ENCODE peak calls at places on chromosome 21, in seven cellular contexts. X, Q, N, Z, F, C and J are unnamed samples. For H3K9me3, the result is how much of the 10 kb centered on the place peaks cover.

GRCh38 chr21:17848228-17848627 is 29.1 kb upstream of the C21orf91 start:
- DNase-seq in F (no peak), C (no peak), X (peak), Q (no peak), Z (peak), N (peak), J (peak)

GRCh38 chr21:43308101-43308500 is 118.8 kb downstream of the SIK1 start:
- DNase-seq in F (no peak), X (peak), C (no peak), Q (no peak), Z (peak), N (no peak), J (no peak)

GRCh38 chr21:14911351-14911750 is 153.4 kb downstream of the NRIP1 start:
- DNase-seq in C (no peak), N (no peak), Z (no peak), X (no peak), F (no peak), Q (no peak), J (no peak)

GRCh38 chr21:15894596-15894995 is 164.8 kb downstream of the USP25 start:
- DNase-seq in X (no peak), F (no peak), N (peak), C (no peak), Z (no peak), Q (no peak), J (peak)

GRCh38 chr21:43362306-43362927 is 64.5 kb downstream of the SIK1 start:
- DNase-seq in Z (peak), X (peak), Q (peak), N (peak), F (peak), C (no peak), J (peak)

GRCh38 chr21:39384674-39385298 is 35.9 kb upstream of the HMGN1 start:
- DNase-seq in C (no peak), F (no peak), Q (no peak), Z (no peak), X (no peak), N (no peak), J (no peak)

GRCh38 chr21:31497939-31498338 is 153.9 kb upstream of the TIAM1 start:
- DNase-seq in N (no peak), X (no peak), Z (no peak), C (no peak), Q (no peak), F (no peak), J (no peak)

GRCh38 chr21:39258207-39258606 is 55.2 kb downstream of the BRWD1 start:
- DNase-seq in X (no peak), F (no peak), C (no peak), N (no peak), Q (no peak), Z (no peak), J (no peak)

GRCh38 chr21:36709030-36709867 is 10.3 kb downstream of the SIM2 start:
- DNase-seq in X (no peak), F (no peak), C (no peak), N (no peak), Q (no peak), Z (peak), J (no peak)

GRCh38 chr21:14686466-14687276 is 140.6 kb upstream of the SAMSN1 start:
- DNase-seq in F (no peak), Q (no peak), N (no peak), Z (no peak), C (no peak), X (no peak), J (no peak)

GRCh38 chr21:33070921-33071877 is 1.3 kb downstream of the OLIG1 start:
- DNase-seq in X (no peak), Z (no peak), N (peak), F (no peak), Q (no peak), C (no peak), J (no peak)

GRCh38 chr21:33069243-33069642 is 698 bp upstream of the OLIG1 start:
- DNase-seq in Z (no peak), N (no peak), C (no peak), Q (no peak), F (no peak), X (no peak), J (no peak)

GRCh38 chr21:33069645-33069993 is 322 bp upstream of the OLIG1 start:
- DNase-seq in C (no peak), Q (no peak), N (no peak), F (no peak), Z (no peak), X (no peak), J (no peak)

GRCh38 chr21:33071878-33072306 is 2.0 kb downstream of the OLIG1 start:
- DNase-seq in C (no peak), Q (no peak), Z (no peak), F (no peak), N (peak), X (no peak), J (no peak)

DNA sequence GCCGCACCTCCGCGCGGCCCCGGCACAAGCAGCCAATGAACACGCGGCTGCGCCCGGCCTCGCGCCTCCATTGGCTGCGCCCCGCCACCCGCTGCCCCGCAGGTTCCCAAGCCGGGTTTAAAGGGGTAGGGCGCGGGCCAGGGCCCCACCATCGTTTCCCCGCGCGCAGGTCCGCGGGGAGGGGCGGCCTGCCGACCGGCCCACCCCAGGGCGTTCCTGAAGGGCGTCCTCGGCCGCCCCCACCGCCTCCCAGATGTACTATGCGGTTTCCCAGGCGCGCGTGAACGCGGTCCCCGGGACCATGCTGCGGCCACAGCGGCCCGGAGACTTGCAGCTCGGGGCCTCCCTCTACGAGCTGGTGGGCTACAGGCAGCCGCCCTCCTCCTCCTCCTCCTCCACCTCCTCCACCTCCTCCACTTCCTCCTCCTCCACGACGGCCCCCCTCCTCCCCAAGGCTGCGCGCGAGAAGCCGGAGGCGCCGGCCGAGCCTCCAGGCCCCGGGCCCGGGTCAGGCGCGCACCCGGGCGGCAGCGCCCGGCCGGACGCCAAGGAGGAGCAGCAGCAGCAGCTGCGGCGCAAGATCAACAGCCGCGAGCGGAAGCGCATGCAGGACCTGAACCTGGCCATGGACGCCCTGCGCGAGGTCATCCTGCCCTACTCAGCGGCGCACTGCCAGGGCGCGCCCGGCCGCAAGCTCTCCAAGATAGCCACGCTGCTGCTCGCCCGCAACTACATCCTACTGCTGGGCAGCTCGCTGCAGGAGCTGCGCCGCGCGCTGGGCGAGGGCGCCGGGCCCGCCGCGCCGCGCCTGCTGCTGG is at the start of gene OLIG1:
- DNase-seq in Q (no peak), X (peak), C (peak), N (peak), Z (no peak), F (peak), J (peak)
- H3K4me3 ChIP-seq in Q (no peak), X (peak), C (peak), N (peak), Z (no peak), F (peak), J (peak)

DNA sequence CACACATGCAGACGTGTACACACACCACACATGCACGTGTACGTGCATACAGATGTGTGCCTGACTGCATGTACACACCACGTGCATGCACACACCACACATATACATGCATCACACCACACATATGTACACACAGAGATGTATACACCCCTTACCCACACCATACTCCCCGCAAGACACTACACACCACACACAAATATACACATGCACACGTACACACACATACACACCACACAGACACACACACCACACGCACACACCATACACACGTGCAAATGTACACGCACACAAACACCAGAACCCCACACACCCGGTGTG is 9.7 kb downstream of the ITGB2 start:
- DNase-seq in F (no peak), Q (no peak), N (no peak), X (no peak), Z (no peak), C (no peak), J (no peak)
- H3K27ac ChIP-seq in F (no peak), Q (peak), N (no peak), X (peak), Z (no peak), C (no peak), J (peak)

DNA sequence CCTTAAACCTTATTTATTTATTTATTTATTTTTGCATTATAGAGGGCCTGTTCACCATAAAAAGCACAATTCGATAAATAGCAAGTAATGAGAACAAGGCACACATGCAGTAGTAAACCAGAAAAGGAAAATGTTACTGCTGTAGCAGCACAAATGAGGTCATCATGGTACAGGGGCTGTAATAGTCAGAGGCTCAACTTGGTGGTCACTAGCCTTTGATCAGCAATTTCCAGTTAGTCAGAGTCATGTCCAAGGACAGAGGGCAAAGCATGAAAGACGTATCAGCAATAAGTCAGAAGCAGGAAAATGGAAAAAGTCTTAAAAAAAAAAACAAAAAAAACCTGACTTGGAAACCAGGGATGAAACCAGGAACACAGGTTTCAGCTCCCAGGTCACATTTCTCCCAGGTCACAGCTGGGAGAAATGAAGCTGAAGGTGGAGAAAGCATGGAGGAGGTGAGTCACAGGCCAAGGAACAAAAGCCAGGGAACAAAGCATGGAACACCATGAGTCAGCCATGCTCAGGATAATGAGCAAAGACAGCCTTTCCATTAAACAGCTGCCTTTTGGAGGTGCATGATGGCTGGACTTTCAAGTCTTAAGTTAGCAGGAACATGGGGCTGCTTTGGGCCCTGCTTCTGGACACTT is 556.3 kb downstream of the LTN1 start:
- DNase-seq in N (peak), Q (no peak), F (no peak), X (no peak), C (no peak), Z (no peak), J (peak)
- H3K9me3 ChIP-seq in N (under half), Q (under half), F (under half), X (under half), C (under half), Z (under half), J (under half)

DNA sequence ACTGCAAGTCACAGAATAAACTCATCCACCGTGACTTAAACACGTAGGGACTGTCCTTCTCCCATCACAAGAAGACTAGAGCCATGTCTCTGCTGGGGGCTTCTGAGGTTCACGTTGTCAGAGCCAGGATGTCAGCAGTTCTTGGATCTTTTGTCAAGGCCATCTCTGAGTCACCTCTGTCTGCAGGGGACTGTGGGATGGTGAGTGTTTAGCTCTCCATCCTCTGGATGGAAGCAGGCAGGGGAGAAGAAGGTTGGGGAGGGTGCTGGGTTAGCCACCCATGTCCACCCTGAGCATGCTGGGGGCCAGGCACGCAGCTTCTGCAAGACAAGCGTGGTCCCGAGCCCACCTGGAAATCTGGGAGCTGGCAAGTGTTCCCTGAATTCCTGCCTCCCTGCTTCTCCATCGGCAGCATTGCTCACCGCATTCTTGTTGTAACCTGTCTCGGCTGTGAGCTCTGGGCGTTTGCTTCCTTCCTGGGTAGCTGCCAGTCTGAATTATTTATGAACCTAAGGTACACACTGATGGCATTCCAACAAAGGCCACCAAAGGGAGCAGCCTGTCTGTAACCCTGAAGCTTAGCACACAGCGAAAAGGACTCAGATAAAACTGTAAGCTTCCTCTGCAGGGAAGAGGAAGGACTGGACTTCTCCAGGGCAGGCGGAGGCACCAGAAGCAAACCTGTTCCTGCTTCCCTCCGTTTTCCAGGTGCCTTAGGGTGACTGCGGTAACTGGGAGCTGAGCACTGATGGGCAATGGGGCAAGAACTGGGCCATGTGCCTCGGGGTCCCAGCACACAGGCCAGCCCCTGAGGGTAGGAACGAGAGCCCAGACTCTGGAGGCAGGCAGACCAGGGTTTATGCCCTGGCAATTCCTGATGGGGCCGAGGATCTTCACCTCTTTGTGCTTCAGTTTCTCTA is 88.6 kb downstream of the RIPK4 start:
- DNase-seq in C (no peak), X (peak), Z (no peak), Q (no peak), F (peak), N (no peak), J (no peak)
- H3K4me3 ChIP-seq in C (no peak), X (no peak), Z (no peak), Q (no peak), F (peak), N (no peak), J (no peak)

DNA sequence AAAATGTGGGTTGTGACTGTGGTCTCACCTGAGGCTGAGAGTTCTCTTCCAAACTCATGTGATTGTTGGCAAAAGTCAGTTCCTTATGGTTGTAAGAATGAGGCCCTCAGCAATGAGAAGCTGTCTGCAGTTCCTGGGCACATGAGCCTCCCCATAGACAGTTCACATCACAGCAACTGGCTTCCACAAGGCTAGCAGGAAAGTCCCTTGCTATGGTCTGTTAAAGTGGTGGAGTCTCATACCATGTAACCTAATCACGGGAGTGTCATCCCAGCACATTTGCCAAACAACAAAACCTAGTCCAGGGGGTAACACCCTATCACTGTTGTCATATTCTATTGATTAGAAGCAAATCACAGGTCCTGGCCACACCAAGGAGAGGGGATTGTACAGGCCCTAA is 163.8 kb downstream of the BACH1 start:
- DNase-seq in Z (no peak), C (no peak), F (no peak), Q (no peak), N (no peak), X (no peak), J (no peak)
- H3K27ac ChIP-seq in Z (no peak), C (no peak), F (no peak), Q (no peak), N (no peak), X (no peak), J (no peak)